ENCODE peak calls at places on chromosomes 6 and 20, in five cellular contexts. One of them, this sample, is unnamed.
A peak's percentile ranks its signal among the peaks of the same experiment; 100 is the strongest.

GRCh38 chr6:46525583-46525982 is 34.3 kb upstream of the RCAN2 start:
- DNase-seq in K562: no peak
- DNase-seq in IMR-90: no peak
- DNase-seq in GM12878: no peak
- DNase-seq in HepG2: no peak
- DNase-seq in this sample: no peak

GRCh38 chr6:134034951-134035822 is 17.2 kb downstream of the SLC2A12 start:
- DNase-seq in K562: no peak
- DNase-seq in HepG2: no peak
- DNase-seq in GM12878: no peak
- DNase-seq in IMR-90: no peak
- DNase-seq in this sample: no peak

GRCh38 chr6:87281426-87281825 is 41.0 kb upstream of the SMIM8 start:
- DNase-seq in GM12878: no peak
- DNase-seq in K562: no peak
- DNase-seq in HepG2: no peak
- DNase-seq in IMR-90: no peak
- DNase-seq in this sample: no peak

GRCh38 chr6:37862415-37862814 is 42.9 kb downstream of the ZFAND3 start:
- DNase-seq in GM12878: no peak
- DNase-seq in HepG2: no peak
- DNase-seq in K562: no peak
- DNase-seq in IMR-90: no peak
- DNase-seq in this sample: no peak

GRCh38 chr20:52959125-52959524 is 13.0 kb upstream of the TSHZ2 start:
- DNase-seq in K562: peak; percentile 47
- DNase-seq in IMR-90: no peak
- DNase-seq in HepG2: peak; percentile 42
- DNase-seq in GM12878: no peak
- DNase-seq in this sample: no peak

GRCh38 chr20:9945406-9945805 is 89.4 kb upstream of the ANKEF1 start:
- DNase-seq in IMR-90: peak; percentile 2
- DNase-seq in GM12878: no peak
- DNase-seq in K562: no peak
- DNase-seq in HepG2: no peak
- DNase-seq in this sample: peak; percentile 21

GRCh38 chr20:34397096-34397495 is 34.0 kb downstream of the ITCH start:
- DNase-seq in HepG2: no peak
- DNase-seq in K562: no peak
- DNase-seq in GM12878: no peak
- DNase-seq in IMR-90: peak; percentile 24
- DNase-seq in this sample: no peak

GRCh38 chr6:71463061-71463460 is 174.4 kb downstream of the OGFRL1 start:
- DNase-seq in K562: no peak
- DNase-seq in HepG2: no peak
- DNase-seq in GM12878: no peak
- DNase-seq in IMR-90: peak; percentile 38
- DNase-seq in this sample: no peak

GRCh38 chr6:24571361-24571760 is 74.6 kb downstream of the KIAA0319 start:
- DNase-seq in IMR-90: no peak
- DNase-seq in GM12878: no peak
- DNase-seq in K562: no peak
- DNase-seq in HepG2: no peak
- DNase-seq in this sample: no peak

GRCh38 chr6:170122676-170123075 is 168.2 kb downstream of the DLL1 start:
- DNase-seq in IMR-90: no peak
- DNase-seq in HepG2: no peak
- DNase-seq in GM12878: no peak
- DNase-seq in K562: no peak
- DNase-seq in this sample: no peak

GRCh38 chr6:63740709-63741108 is 105.1 kb downstream of the PHF3 start:
- DNase-seq in IMR-90: peak; percentile 78
- DNase-seq in K562: no peak
- DNase-seq in GM12878: no peak
- DNase-seq in HepG2: no peak
- DNase-seq in this sample: no peak

GRCh38 chr6:147522597-147522996 is 14.1 kb downstream of the SAMD5 start:
- DNase-seq in HepG2: no peak
- DNase-seq in IMR-90: no peak
- DNase-seq in K562: no peak
- DNase-seq in GM12878: no peak
- DNase-seq in this sample: no peak

GRCh38 chr6:39843305-39844020 is 51.3 kb downstream of the DAAM2 start:
- DNase-seq in IMR-90: peak; percentile 6
- DNase-seq in HepG2: no peak
- DNase-seq in GM12878: no peak
- DNase-seq in K562: no peak
- DNase-seq in this sample: peak; percentile 5

GRCh38 chr6:108116781-108117426 is 42.4 kb upstream of the OSTM1 start:
- DNase-seq in HepG2: no peak
- DNase-seq in IMR-90: no peak
- DNase-seq in GM12878: no peak
- DNase-seq in K562: no peak
- DNase-seq in this sample: no peak

GRCh38 chr6:52063584-52064400 is 23.6 kb downstream of the PKHD1 start:
- DNase-seq in K562: peak; percentile 54
- DNase-seq in GM12878: peak; percentile 42
- DNase-seq in HepG2: peak; percentile 61
- DNase-seq in IMR-90: peak; percentile 30
- DNase-seq in this sample: peak; percentile 7

GRCh38 chr6:41767112-41767946 is 12.4 kb downstream of the FRS3 start:
- DNase-seq in IMR-90: peak; percentile 87
- DNase-seq in HepG2: peak; percentile 82
- DNase-seq in K562: peak; percentile 85
- DNase-seq in GM12878: no peak
- DNase-seq in this sample: peak; percentile 26

GRCh38 chr20:45343867-45344721 is 4.1 kb downstream of the SDC4 start:
- DNase-seq in GM12878: no peak
- DNase-seq in K562: peak; percentile 80
- DNase-seq in IMR-90: peak; percentile 93
- DNase-seq in HepG2: peak; percentile 97
- DNase-seq in this sample: no peak

GRCh38 chr6:16947461-16948159 is 154.2 kb upstream of the STMND1 start:
- DNase-seq in GM12878: no peak
- DNase-seq in K562: peak; percentile 30
- DNase-seq in IMR-90: peak; percentile 98
- DNase-seq in HepG2: peak; percentile 17
- DNase-seq in this sample: peak; percentile 58

GRCh38 chr20:40646321-40647212 is 42.5 kb downstream of the MAFB start:
- DNase-seq in GM12878: no peak
- DNase-seq in HepG2: no peak
- DNase-seq in IMR-90: no peak
- DNase-seq in K562: no peak
- DNase-seq in this sample: no peak

GRCh38 chr6:72861935-72862432 is 240.1 kb downstream of the KCNQ5 start:
- DNase-seq in IMR-90: peak; percentile 57
- DNase-seq in GM12878: peak; percentile 13
- DNase-seq in HepG2: no peak
- DNase-seq in K562: no peak
- DNase-seq in this sample: no peak

GRCh38 chr20:48959902-48960550 is 38.5 kb downstream of the ARFGEF2 start:
- DNase-seq in GM12878: no peak
- DNase-seq in IMR-90: peak; percentile 55
- DNase-seq in K562: no peak
- DNase-seq in HepG2: no peak
- DNase-seq in this sample: no peak

GRCh38 chr20:34538671-34539123 is 19.8 kb upstream of the MAP1LC3A start:
- DNase-seq in HepG2: peak; percentile 61
- DNase-seq in GM12878: no peak
- DNase-seq in K562: peak; percentile 69
- DNase-seq in IMR-90: peak; percentile 57
- DNase-seq in this sample: peak; percentile 64

GRCh38 chr6:33983721-33984465 is 162.0 kb downstream of the GRM4 start:
- DNase-seq in HepG2: no peak
- DNase-seq in K562: no peak
- DNase-seq in IMR-90: no peak
- DNase-seq in GM12878: no peak
- DNase-seq in this sample: no peak

GRCh38 chr20:37911262-37911661 is 8.3 kb downstream of the VSTM2L start:
- DNase-seq in HepG2: no peak
- DNase-seq in K562: no peak
- DNase-seq in IMR-90: no peak
- DNase-seq in GM12878: no peak
- DNase-seq in this sample: no peak

GRCh38 chr20:62596921-62597320 is 45.4 kb upstream of the SLCO4A1 start:
- DNase-seq in GM12878: no peak
- DNase-seq in HepG2: no peak
- DNase-seq in IMR-90: no peak
- DNase-seq in K562: no peak
- DNase-seq in this sample: no peak

GRCh38 chr6:56637640-56638039 is 5.0 kb downstream of the DST start:
- DNase-seq in HepG2: peak; percentile 67
- DNase-seq in IMR-90: peak; percentile 80
- DNase-seq in GM12878: peak; percentile 7
- DNase-seq in K562: peak; percentile 55
- DNase-seq in this sample: peak; percentile 9

GRCh38 chr6:164286021-164286420 is 871.5 kb downstream of the QKI start:
- DNase-seq in HepG2: no peak
- DNase-seq in IMR-90: no peak
- DNase-seq in K562: no peak
- DNase-seq in GM12878: no peak
- DNase-seq in this sample: no peak

GRCh38 chr6:24524801-24525200 is 30.0 kb downstream of the ALDH5A1 start:
- DNase-seq in IMR-90: peak; percentile 59
- DNase-seq in HepG2: peak; percentile 33
- DNase-seq in GM12878: no peak
- DNase-seq in K562: peak; percentile 57
- DNase-seq in this sample: no peak

GRCh38 chr6:65900928-65901327 is 193.9 kb upstream of the EYS start:
- DNase-seq in GM12878: no peak
- DNase-seq in HepG2: no peak
- DNase-seq in K562: no peak
- DNase-seq in IMR-90: no peak
- DNase-seq in this sample: no peak

GRCh38 chr6:46565531-46565930 is 74.3 kb upstream of the RCAN2 start:
- DNase-seq in IMR-90: no peak
- DNase-seq in HepG2: no peak
- DNase-seq in K562: no peak
- DNase-seq in GM12878: no peak
- DNase-seq in this sample: no peak

GRCh38 chr6:41878961-41879405 is 16.2 kb downstream of the USP49 start:
- DNase-seq in HepG2: peak; percentile 18
- DNase-seq in IMR-90: peak; percentile 83
- DNase-seq in K562: no peak
- DNase-seq in GM12878: no peak
- DNase-seq in this sample: no peak

GRCh38 chr6:169862464-169863148 is 111.2 kb downstream of the ERMARD start:
- DNase-seq in HepG2: no peak
- DNase-seq in GM12878: no peak
- DNase-seq in K562: no peak
- DNase-seq in IMR-90: no peak
- DNase-seq in this sample: no peak

GRCh38 chr6:169097336-169098052 is 156.2 kb downstream of the THBS2 start:
- DNase-seq in HepG2: no peak
- DNase-seq in K562: no peak
- DNase-seq in IMR-90: peak; percentile 99
- DNase-seq in GM12878: no peak
- DNase-seq in this sample: no peak

GRCh38 chr20:53157443-53158408 is 185.6 kb downstream of the TSHZ2 start:
- DNase-seq in IMR-90: peak; percentile 53
- DNase-seq in K562: peak; percentile 79
- DNase-seq in GM12878: no peak
- DNase-seq in HepG2: peak; percentile 72
- DNase-seq in this sample: peak; percentile 77

GRCh38 chr6:153000243-153000642 is 2.3 kb downstream of the MTRF1L start:
- DNase-seq in HepG2: no peak
- DNase-seq in K562: no peak
- DNase-seq in GM12878: no peak
- DNase-seq in IMR-90: no peak
- DNase-seq in this sample: no peak
- H3K4me1 ChIP-seq in HepG2: peaks cover 33% of the 10 kb centered on the region
- H3K4me1 ChIP-seq in K562: no peaks in the 10 kb centered on the region
- H3K4me1 ChIP-seq in GM12878: no peaks in the 10 kb centered on the region
- H3K4me1 ChIP-seq in IMR-90: peaks cover 3% of the 10 kb centered on the region
- H3K4me1 ChIP-seq in this sample: peaks cover 27% of the 10 kb centered on the region

GRCh38 chr6:1789092-1789491 is 179.4 kb downstream of the FOXC1 start:
- DNase-seq in K562: peak; percentile 75
- DNase-seq in IMR-90: peak; percentile 65
- DNase-seq in GM12878: no peak
- DNase-seq in HepG2: no peak
- DNase-seq in this sample: no peak

GRCh38 chr6:1790684-1791083 is 181.0 kb downstream of the FOXC1 start:
- DNase-seq in GM12878: no peak
- DNase-seq in HepG2: no peak
- DNase-seq in K562: peak; percentile 27
- DNase-seq in IMR-90: no peak
- DNase-seq in this sample: no peak

GRCh38 chr6:1787109-1787466 is 177.4 kb downstream of the FOXC1 start:
- DNase-seq in GM12878: no peak
- DNase-seq in HepG2: no peak
- DNase-seq in K562: no peak
- DNase-seq in IMR-90: no peak
- DNase-seq in this sample: no peak

GRCh38 chr6:1787894-1788293 is 178.2 kb downstream of the FOXC1 start:
- DNase-seq in IMR-90: peak; percentile 65
- DNase-seq in GM12878: no peak
- DNase-seq in HepG2: no peak
- DNase-seq in K562: no peak
- DNase-seq in this sample: no peak

GRCh38 chr6:1786455-1787108 is 176.9 kb downstream of the FOXC1 start:
- DNase-seq in K562: no peak
- DNase-seq in HepG2: no peak
- DNase-seq in GM12878: peak; percentile 60
- DNase-seq in IMR-90: no peak
- DNase-seq in this sample: no peak
- TF ChIP-seq BHLHE40 in K562: no peak
- TF ChIP-seq BHLHE40 in HepG2: no peak
- TF ChIP-seq BHLHE40 in GM12878: no peak
- TF ChIP-seq BHLHE40 in IMR-90: no peak
- TF ChIP-seq BHLHE40 in this sample: no peak

GRCh38 chr6:117448011-117448410 is 22.3 kb upstream of the ROS1 start:
- DNase-seq in HepG2: no peak
- DNase-seq in K562: no peak
- DNase-seq in GM12878: no peak
- DNase-seq in IMR-90: no peak
- DNase-seq in this sample: no peak
- H3K4me1 ChIP-seq in HepG2: peaks cover 33% of the 10 kb centered on the region
- H3K4me1 ChIP-seq in K562: no peaks in the 10 kb centered on the region
- H3K4me1 ChIP-seq in GM12878: no peaks in the 10 kb centered on the region
- H3K4me1 ChIP-seq in IMR-90: peaks cover 13% of the 10 kb centered on the region
- H3K4me1 ChIP-seq in this sample: peaks cover 57% of the 10 kb centered on the region

GRCh38 chr6:31270788-31271640 is 878 bp downstream of the HLA-C start:
- DNase-seq in IMR-90: peak; percentile 47
- DNase-seq in K562: no peak
- DNase-seq in HepG2: no peak
- DNase-seq in GM12878: no peak
- DNase-seq in this sample: peak; percentile 15
- TF ChIP-seq BHLHE40 in IMR-90: no peak
- TF ChIP-seq BHLHE40 in K562: no peak
- TF ChIP-seq BHLHE40 in HepG2: no peak
- TF ChIP-seq BHLHE40 in GM12878: peak; percentile 67
- TF ChIP-seq BHLHE40 in this sample: no peak

GRCh38 chr20:43949741-43950618 is 35.3 kb downstream of the TOX2 start:
- DNase-seq in HepG2: no peak
- DNase-seq in GM12878: peak; percentile 66
- DNase-seq in K562: peak; percentile 41
- DNase-seq in IMR-90: no peak
- DNase-seq in this sample: no peak
- H3K4me1 ChIP-seq in HepG2: no peaks in the 10 kb centered on the region
- H3K4me1 ChIP-seq in GM12878: peaks cover 35% of the 10 kb centered on the region
- H3K4me1 ChIP-seq in K562: peaks cover 8% of the 10 kb centered on the region
- H3K4me1 ChIP-seq in IMR-90: peaks cover 28% of the 10 kb centered on the region
- H3K4me1 ChIP-seq in this sample: peaks cover 21% of the 10 kb centered on the region

This sample was measured in A549.